ENCODE peak calls at places on chromosomes 2 and 18, in ten cellular contexts. W is fibroblast of pulmonary artery, N is activated T-cell treated with anti-CD3 and anti-CD28 coated beads for 24 hours, J is mucosa of gallbladder, U is A172, G is Caco-2, P is AG09309, L is M059J, X is A549, Y is RCC 7860. S is an unnamed sample.

GRCh38 chr18:10851824-10852225 is 297.5 kb downstream of the PIEZO2 start:
- DNase-seq in W (peak; percentile 90), N (no peak), J (no peak), U (peak; percentile 59), G (no peak), P (peak; percentile 29), L (peak; percentile 71), X (peak; percentile 16), Y (peak; percentile 40), S (peak; percentile 45)

GRCh38 chr2:239297142-239298125 is 103.4 kb downstream of the HDAC4 start:
- DNase-seq in W (no peak), N (no peak), J (no peak), U (no peak), G (no peak), P (no peak), L (no peak), X (no peak), Y (peak; percentile 44), S (no peak)

GRCh38 chr2:45191972-45192371 is 182.7 kb upstream of the SIX2 start:
- DNase-seq in W (peak; percentile 57), N (no peak), J (no peak), U (no peak), G (no peak), P (no peak), L (no peak), X (no peak), Y (no peak), S (no peak)

GRCh38 chr2:218393750-218394290 is 5.8 kb upstream of the CTDSP1 start:
- DNase-seq in W (no peak), N (no peak), J (no peak), U (no peak), G (no peak), P (no peak), L (no peak), X (no peak), Y (no peak), S (no peak)

GRCh38 chr18:43863180-43863579 is 585.9 kb upstream of the SYT4 start:
- DNase-seq in W (no peak), N (no peak), J (no peak), U (no peak), G (no peak), P (no peak), L (no peak), X (no peak), Y (no peak), S (no peak)

GRCh38 chr2:45283764-45284620 is 274.7 kb upstream of the SIX2 start:
- DNase-seq in W (peak; percentile 84), N (no peak), J (no peak), U (peak; percentile 74), G (no peak), P (peak; percentile 65), L (peak; percentile 94), X (peak; percentile 30), Y (no peak), S (no peak)

GRCh38 chr18:45110577-45111506 is 430.2 kb downstream of the SETBP1 start:
- DNase-seq in W (peak; percentile 8), N (no peak), J (peak; percentile 11), U (no peak), G (no peak), P (no peak), L (peak; percentile 53), X (no peak), Y (no peak), S (no peak)

GRCh38 chr18:2889761-2890192 is 43.0 kb downstream of the EMILIN2 start:
- DNase-seq in W (peak; percentile 44), N (no peak), J (no peak), U (peak; percentile 27), G (no peak), P (no peak), L (no peak), X (no peak), Y (no peak), S (no peak)

GRCh38 chr2:29255006-29255405 is 139.8 kb downstream of the CLIP4 start:
- DNase-seq in W (no peak), N (no peak), J (no peak), U (no peak), G (no peak), P (no peak), L (no peak), X (no peak), Y (no peak), S (no peak)

GRCh38 chr2:217934321-217935131 is 68.3 kb downstream of the TNS1 start:
- DNase-seq in W (peak; percentile 91), N (no peak), J (no peak), U (peak; percentile 94), G (no peak), P (peak; percentile 79), L (peak; percentile 88), X (peak; percentile 55), Y (peak; percentile 98), S (peak; percentile 50)

GRCh38 chr2:196230051-196230450 is 58.7 kb upstream of the STK17B start:
- DNase-seq in W (no peak), N (no peak), J (no peak), U (no peak), G (no peak), P (no peak), L (no peak), X (no peak), Y (no peak), S (no peak)

GRCh38 chr18:22682720-22683119 is 250.4 kb upstream of the RBBP8 start:
- DNase-seq in W (no peak), N (no peak), J (no peak), U (no peak), G (no peak), P (no peak), L (no peak), X (no peak), Y (no peak), S (no peak)

GRCh38 chr2:23698116-23698732 is 228.7 kb downstream of the ATAD2B start:
- DNase-seq in W (no peak), N (no peak), J (no peak), U (no peak), G (peak; percentile 23), P (no peak), L (no peak), X (no peak), Y (no peak), S (no peak)

GRCh38 chr2:232568161-232568560 is 17.7 kb downstream of the EIF4E2 start:
- DNase-seq in W (peak; percentile 65), N (no peak), J (no peak), U (peak; percentile 89), G (no peak), P (peak; percentile 82), L (peak; percentile 90), X (peak; percentile 19), Y (peak; percentile 61), S (peak; percentile 47)

GRCh38 chr18:74899554-74899953 is 301.9 kb downstream of the ZNF407 start:
- DNase-seq in W (peak; percentile 15), N (no peak), J (no peak), U (no peak), G (no peak), P (no peak), L (peak; percentile 4), X (no peak), Y (no peak), S (no peak)

GRCh38 chr18:51619283-51619682 is 421.8 kb upstream of the MEX3C start:
- DNase-seq in W (no peak), N (no peak), J (no peak), U (no peak), G (no peak), P (no peak), L (no peak), X (no peak), Y (no peak), S (no peak)

GRCh38 chr2:160493227-160494028 is at the start of gene RBMS1:
- DNase-seq in W (peak; percentile 74), N (peak; percentile 35), J (peak; percentile 24), U (peak; percentile 68), G (peak; percentile 68), P (no peak), L (peak; percentile 66), X (peak; percentile 46), Y (peak; percentile 60), S (peak; percentile 33)

GRCh38 chr2:209208211-209208610 is 215.6 kb upstream of the MAP2 start:
- DNase-seq in W (peak; percentile 12), N (no peak), J (peak; percentile 40), U (peak; percentile 35), G (peak; percentile 44), P (no peak), L (peak; percentile 10), X (no peak), Y (peak; percentile 30), S (no peak)

GRCh38 chr2:53021285-53021684 is 746.3 kb upstream of the CHAC2 start:
- DNase-seq in W (peak; percentile 71), N (no peak), J (no peak), U (peak; percentile 29), G (no peak), P (peak; percentile 11), L (peak; percentile 12), X (no peak), Y (no peak), S (no peak)

GRCh38 chr2:39416172-39416571 is 20.9 kb downstream of the MAP4K3 start:
- DNase-seq in W (no peak), N (no peak), J (no peak), U (no peak), G (no peak), P (peak; percentile 47), L (no peak), X (no peak), Y (no peak), S (no peak)

GRCh38 chr2:20438334-20439192 is 8.3 kb upstream of the RHOB start:
- DNase-seq in W (peak; percentile 93), N (no peak), J (peak; percentile 45), U (peak; percentile 29), G (no peak), P (no peak), L (peak; percentile 52), X (peak; percentile 78), Y (peak; percentile 58), S (peak; percentile 66)

GRCh38 chr18:75162467-75162866 is 46.5 kb downstream of the PTGR3 start:
- DNase-seq in W (peak; percentile 45), N (no peak), J (peak; percentile 27), U (peak; percentile 35), G (no peak), P (peak; percentile 5), L (peak; percentile 57), X (no peak), Y (peak; percentile 14), S (no peak)

GRCh38 chr18:13756261-13756660 is 29.8 kb downstream of the RNMT start:
- DNase-seq in W (no peak), N (no peak), J (no peak), U (no peak), G (no peak), P (no peak), L (no peak), X (no peak), Y (no peak), S (no peak)

GRCh38 chr2:121506187-121506586 is 24.5 kb upstream of the RNU4ATAC start:
- DNase-seq in W (no peak), N (no peak), J (no peak), U (no peak), G (no peak), P (no peak), L (no peak), X (no peak), Y (no peak), S (no peak)

GRCh38 chr18:61639886-61640285 is 252.9 kb downstream of the RNF152 start:
- DNase-seq in W (no peak), N (no peak), J (no peak), U (no peak), G (no peak), P (no peak), L (peak; percentile 60), X (no peak), Y (no peak), S (no peak)

GRCh38 chr2:52416340-52416739 is 1351.3 kb upstream of the CHAC2 start:
- DNase-seq in W (peak; percentile 16), N (no peak), J (no peak), U (peak; percentile 23), G (no peak), P (no peak), L (no peak), X (no peak), Y (no peak), S (peak; percentile 10)

GRCh38 chr2:226585130-226585561 is 214.5 kb downstream of the IRS1 start:
- DNase-seq in W (no peak), N (no peak), J (no peak), U (no peak), G (no peak), P (no peak), L (no peak), X (no peak), Y (no peak), S (no peak)

GRCh38 chr2:187310696-187311095 is 137.4 kb downstream of the CALCRL start:
- DNase-seq in W (peak; percentile 74), N (no peak), J (no peak), U (no peak), G (no peak), P (no peak), L (no peak), X (no peak), Y (no peak), S (no peak)